ENCODE peak calls at places on chromosome 12, in nine cellular contexts. Q, Y, K, P, H, X, O, A and W are unnamed samples.

GRCh38 chr12:56189336-56189917 is at the start of gene SMARCC2:
- DNase-seq in H (peak; percentile 82), O (peak; percentile 80), A (peak; percentile 85), Y (peak; percentile 92), K (no peak), P (peak; percentile 87), Q (peak; percentile 67), X (peak; percentile 95), W (peak; percentile 96)

GRCh38 chr12:28759334-28759733 is 389.7 kb upstream of the FAR2 start:
- DNase-seq in Q (no peak), Y (peak; percentile 33), A (no peak), H (peak; percentile 12), K (peak; percentile 51), P (peak; percentile 17), O (no peak), X (no peak), W (no peak)

GRCh38 chr12:91921555-91921954 is 224.1 kb downstream of the BTG1 start:
- DNase-seq in H (peak; percentile 4), X (no peak), Q (no peak), P (no peak), A (no peak), Y (no peak), O (no peak), K (no peak), W (no peak)

GRCh38 chr12:103175625-103176024 is 218.2 kb downstream of the ASCL1 start:
- DNase-seq in Q (no peak), X (no peak), Y (no peak), O (no peak), H (no peak), P (no peak), K (no peak), A (no peak), W (no peak)

GRCh38 chr12:17028348-17028747 is 422.4 kb upstream of the LMO3 start:
- DNase-seq in O (no peak), K (no peak), X (no peak), A (no peak), P (no peak), Q (no peak), Y (no peak), H (no peak), W (no peak)

GRCh38 chr12:103623716-103624115 is 36.6 kb downstream of the STAB2 start:
- DNase-seq in X (no peak), K (no peak), O (peak; percentile 28), Q (no peak), A (no peak), P (no peak), Y (no peak), H (no peak), W (no peak)

GRCh38 chr12:88247241-88247643 is 105.1 kb downstream of the TMTC3 start:
- DNase-seq in O (peak; percentile 74), A (no peak), P (peak; percentile 75), Q (peak; percentile 45), H (peak; percentile 97), Y (no peak), K (peak; percentile 37), X (peak; percentile 5), W (no peak)

GRCh38 chr12:25256005-25256404 is 5.3 kb upstream of the KRAS start:
- DNase-seq in H (no peak), P (no peak), O (no peak), A (no peak), Q (no peak), Y (no peak), X (no peak), K (no peak), W (no peak)

GRCh38 chr12:118326971-118327370 is 45.7 kb downstream of the TAOK3 start:
- DNase-seq in H (peak; percentile 39), K (no peak), A (no peak), P (no peak), O (no peak), Q (peak; percentile 10), Y (no peak), X (no peak), W (no peak)

GRCh38 chr12:14322403-14322802 is 43.1 kb upstream of the ATF7IP start:
- DNase-seq in K (no peak), A (no peak), Y (no peak), H (peak; percentile 70), Q (peak; percentile 1), P (peak; percentile 16), X (no peak), O (peak; percentile 48), W (no peak)

GRCh38 chr12:112939761-112940357 is 1.6 kb downstream of the OAS3 start:
- DNase-seq in K (no peak), Q (no peak), X (no peak), H (no peak), A (no peak), Y (no peak), P (no peak), O (no peak), W (peak; percentile 75)

GRCh38 chr12:5232291-5232690 is 188.6 kb downstream of the KCNA5 start:
- DNase-seq in Y (no peak), K (no peak), P (no peak), Q (no peak), X (no peak), H (peak; percentile 6), A (no peak), O (no peak), W (no peak)

GRCh38 chr12:25151476-25151875 is 43.5 kb downstream of the DNAI7 start:
- DNase-seq in Q (peak; percentile 93), K (peak; percentile 84), H (peak; percentile 92), O (peak; percentile 95), A (no peak), X (no peak), Y (no peak), P (peak; percentile 96), W (no peak)

GRCh38 chr12:73863541-73863940 is 674.1 kb upstream of the ATXN7L3B start:
- DNase-seq in O (peak; percentile 37), X (no peak), P (peak; percentile 34), Y (no peak), Q (no peak), H (no peak), K (peak; percentile 4), A (no peak), W (no peak)

GRCh38 chr12:6116481-6117021 is 7.9 kb downstream of the VWF start:
- DNase-seq in Y (no peak), O (no peak), K (no peak), H (no peak), P (peak; percentile 95), A (no peak), Q (no peak), X (no peak), W (no peak)

GRCh38 chr12:50603817-50604639 is 99.2 kb downstream of the DIP2B start:
- DNase-seq in H (peak; percentile 96), Y (no peak), O (no peak), K (no peak), A (no peak), P (peak; percentile 96), Q (peak; percentile 81), X (no peak), W (no peak)

GRCh38 chr12:1203735-1204019 is 212.7 kb downstream of the ERC1 start:
- DNase-seq in H (peak; percentile 48), K (no peak), Q (no peak), O (no peak), Y (no peak), A (no peak), P (no peak), X (no peak), W (no peak)

GRCh38 chr12:111271674-111272418 is 97.0 kb downstream of the PHETA1 start:
- DNase-seq in A (no peak), Y (no peak), K (no peak), P (no peak), H (no peak), Q (no peak), X (no peak), O (no peak), W (no peak)
- TF ChIP-seq CTCF in A (peak; percentile 37), Y (no peak), K (no peak), P (peak; percentile 32), H (peak; percentile 18), Q (no peak), X (peak; percentile 17), O (peak; percentile 61), W (no peak)

GRCh38 chr12:109714141-109714912 is 702 bp downstream of the FAM222A start:
- DNase-seq in K (no peak), Y (peak; percentile 78), Q (no peak), A (peak; percentile 71), X (peak; percentile 69), O (no peak), H (peak; percentile 9), P (peak; percentile 42), W (peak; percentile 80)
- TF ChIP-seq CTCF in K (peak; percentile 34), Y (no peak), Q (no peak), A (peak; percentile 27), X (peak; percentile 17), O (peak; percentile 26), H (no peak), P (no peak), W (peak; percentile 5)

GRCh38 chr12:12714276-12715001 is 2.7 kb upstream of the CDKN1B start:
- DNase-seq in A (no peak), K (no peak), P (no peak), Q (no peak), Y (no peak), H (no peak), O (no peak), X (peak; percentile 32), W (peak; percentile 58)
- TF ChIP-seq CTCF in A (peak; percentile 52), K (peak; percentile 51), P (peak; percentile 30), Q (peak; percentile 38), Y (no peak), H (peak; percentile 46), O (peak; percentile 44), X (peak; percentile 50), W (peak; percentile 6)

DNA sequence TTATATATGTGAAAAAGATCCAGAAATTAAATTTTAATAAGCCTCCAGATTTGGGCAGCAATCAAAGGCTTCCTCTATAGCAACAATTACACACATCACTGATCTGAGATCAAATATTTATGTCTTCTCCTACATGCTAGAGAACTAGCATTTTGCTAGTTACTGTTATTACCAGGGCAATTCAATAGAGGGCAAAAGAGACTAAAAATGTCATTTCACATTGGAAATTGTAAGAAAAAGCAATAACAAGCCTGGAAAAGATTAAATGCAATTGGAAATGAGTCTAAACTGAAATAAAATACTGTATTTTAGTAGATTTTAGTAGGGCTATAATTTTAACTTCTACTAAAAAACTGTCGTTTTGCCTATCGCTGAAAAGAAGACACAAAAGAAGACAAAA is 32.6 kb upstream of the ANO6 start:
- DNase-seq in X (no peak), Y (no peak), A (no peak), H (peak; percentile 29), Q (no peak), P (peak; percentile 38), O (peak; percentile 20), K (no peak), W (no peak)
- TF ChIP-seq CTCF in X (no peak), Y (no peak), A (peak; percentile 51), H (peak; percentile 74), Q (peak; percentile 62), P (peak; percentile 55), O (peak; percentile 67), K (peak; percentile 42), W (no peak)